ENCODE peak calls at places on chromosomes 16 and 17, in six cellular contexts. S, L, N, J, E and O are unnamed samples. For H3K27me3, the result is how much of the 10 kb centered on the place peaks cover.

GRCh38 chr17:50728881-50729765 is 9.7 kb downstream of the LUC7L3 start:
- DNase-seq in S (no peak), E (no peak), J (no peak), N (no peak), L (no peak), O (no peak)

GRCh38 chr17:72441899-72442298 is 321.1 kb downstream of the SOX9 start:
- DNase-seq in N (no peak), L (no peak), J (no peak), E (no peak), S (no peak), O (no peak)

GRCh38 chr16:48906076-48906475 is 296.1 kb upstream of the N4BP1 start:
- DNase-seq in L (no peak), E (no peak), J (no peak), N (no peak), S (no peak), O (no peak)

GRCh38 chr16:86099326-86099725 is 200.4 kb downstream of the IRF8 start:
- DNase-seq in J (no peak), E (no peak), L (no peak), S (no peak), N (no peak), O (no peak)

GRCh38 chr17:33366998-33367397 is 73.9 kb upstream of the ASIC2 start:
- DNase-seq in N (no peak), L (no peak), E (no peak), S (no peak), J (no peak), O (no peak)

GRCh38 chr17:4678448-4679026 is 25.4 kb downstream of the PELP1 start:
- DNase-seq in N (peak), S (peak), J (peak), L (no peak), E (peak), O (peak)

GRCh38 chr16:15807603-15808009 is 49.2 kb downstream of the MYH11 start:
- DNase-seq in J (peak), S (peak), L (peak), E (peak), N (no peak), O (no peak)

GRCh38 chr17:75063201-75063600 is 16.2 kb downstream of the KCTD2 start:
- DNase-seq in L (no peak), N (no peak), J (no peak), S (no peak), E (no peak), O (no peak)

GRCh38 chr17:19248923-19249574 is 11.9 kb downstream of the EPN2 start:
- DNase-seq in J (peak), N (peak), S (peak), L (no peak), E (peak), O (peak)

GRCh38 chr16:81241706-81242105 is 3.2 kb downstream of the BCO1 start:
- DNase-seq in J (no peak), L (no peak), E (no peak), S (no peak), N (no peak), O (no peak)

GRCh38 chr17:2511138-2511461 is 588 bp downstream of the METTL16 start:
- DNase-seq in J (no peak), L (no peak), E (no peak), S (no peak), N (no peak), O (no peak)

GRCh38 chr16:55698331-55698730 is 42.5 kb downstream of the SLC6A2 start:
- DNase-seq in J (no peak), S (no peak), E (no peak), L (no peak), N (no peak), O (no peak)

GRCh38 chr17:1532836-1533602 is 16.6 kb upstream of the INPP5K start:
- DNase-seq in L (peak), S (no peak), E (no peak), J (no peak), N (no peak), O (no peak)

GRCh38 chr16:19858006-19858653 is 26.5 kb downstream of the GPRC5B start:
- DNase-seq in S (no peak), N (no peak), E (no peak), L (no peak), J (no peak), O (no peak)

GRCh38 chr17:80838381-80839345 is 153.0 kb upstream of the CHMP6 start:
- DNase-seq in S (no peak), E (no peak), J (no peak), N (no peak), L (no peak), O (no peak)

GRCh38 chr16:81718637-81719036 is 60.5 kb upstream of the PLCG2 start:
- DNase-seq in N (no peak), S (no peak), J (no peak), E (no peak), L (no peak), O (no peak)

GRCh38 chr16:87556941-87557459 is 45.3 kb upstream of the JPH3 start:
- DNase-seq in N (no peak), E (no peak), S (no peak), L (no peak), J (peak), O (no peak)

GRCh38 chr17:65527381-65527780 is 34.1 kb downstream of the AXIN2 start:
- DNase-seq in E (no peak), S (no peak), L (no peak), N (no peak), J (no peak), O (no peak)

GRCh38 chr17:39607057-39607850 is 466 bp downstream of the NEUROD2 start:
- DNase-seq in S (no peak), L (peak), E (no peak), J (no peak), N (no peak), O (no peak)

GRCh38 chr16:67312450-67313118 is 14.0 kb downstream of the KCTD19 start:
- DNase-seq in E (no peak), S (no peak), L (no peak), N (no peak), J (peak), O (no peak)

GRCh38 chr16:85902366-85903155 is 3.6 kb downstream of the IRF8 start:
- DNase-seq in E (no peak), S (no peak), L (no peak), J (no peak), N (no peak), O (no peak)

GRCh38 chr16:66832661-66833305 is 2.0 kb upstream of the NAE1 start:
- DNase-seq in N (no peak), L (no peak), E (no peak), S (no peak), J (peak), O (peak)

GRCh38 chr16:2968738-2969544 is at the start of gene PAQR4:
- DNase-seq in E (peak), N (peak), J (peak), S (peak), L (peak), O (peak)

GRCh38 chr16:85554114-85554790 is 58.9 kb upstream of the GSE1 start:
- DNase-seq in S (peak), J (peak), N (peak), E (no peak), L (peak), O (peak)

GRCh38 chr17:9424071-9424640 is 151.5 kb downstream of the STX8 start:
- DNase-seq in L (peak), J (no peak), S (no peak), E (no peak), N (no peak), O (no peak)

GRCh38 chr16:4303973-4304372 is 11.9 kb upstream of the GLIS2 start:
- DNase-seq in J (no peak), L (peak), E (no peak), N (no peak), S (no peak), O (no peak)

GRCh38 chr17:3003401-3004149 is 59.8 kb downstream of the OR1D5 start:
- DNase-seq in S (no peak), L (no peak), E (no peak), N (no peak), J (no peak), O (no peak)

GRCh38 chr16:11572301-11572995 is 14.3 kb downstream of the LITAF start:
- DNase-seq in S (no peak), L (peak), N (no peak), J (no peak), E (no peak), O (no peak)

GRCh38 chr17:3935140-3935542 is 18.9 kb upstream of the P2RX1 start:
- DNase-seq in E (peak), J (peak), L (peak), S (peak), N (peak), O (no peak)

GRCh38 chr16:1494129-1494640 is 1.0 kb downstream of the TELO2 start:
- DNase-seq in E (peak), J (peak), L (peak), S (peak), N (peak), O (peak)

GRCh38 chr16:66289051-66289680 is 77.3 kb upstream of the CDH5 start:
- DNase-seq in L (no peak), J (no peak), E (no peak), N (no peak), S (no peak), O (no peak)

GRCh38 chr17:164536-165235 is 16.8 kb downstream of the DOC2B start:
- DNase-seq in S (peak), E (peak), L (peak), N (peak), J (peak), O (no peak)

GRCh38 chr16:74999208-74999682 is 421 bp downstream of the ZNRF1 start:
- DNase-seq in S (no peak), N (no peak), J (no peak), L (peak), E (no peak), O (no peak)

GRCh38 chr17:77444653-77445029 is 303.9 kb downstream of the SEC14L1 start:
- DNase-seq in L (no peak), S (no peak), N (no peak), J (peak), E (no peak), O (no peak)
- H3K4me3 ChIP-seq in L (no peak), S (no peak), N (no peak), J (no peak), E (no peak), O (no peak)

GRCh38 chr16:24692854-24693253 is 36.6 kb upstream of the TNRC6A start:
- DNase-seq in N (no peak), L (no peak), E (no peak), S (no peak), J (no peak), O (no peak)

GRCh38 chr16:24688359-24688758 is 41.1 kb upstream of the TNRC6A start:
- DNase-seq in S (no peak), L (no peak), N (no peak), J (no peak), E (no peak), O (no peak)

GRCh38 chr16:24686678-24687077 is 42.8 kb upstream of the TNRC6A start:
- DNase-seq in E (no peak), S (no peak), J (no peak), N (no peak), L (peak), O (no peak)

GRCh38 chr16:24685539-24686432 is 43.7 kb upstream of the TNRC6A start:
- DNase-seq in E (no peak), S (peak), N (peak), L (peak), J (peak), O (peak)

DNA sequence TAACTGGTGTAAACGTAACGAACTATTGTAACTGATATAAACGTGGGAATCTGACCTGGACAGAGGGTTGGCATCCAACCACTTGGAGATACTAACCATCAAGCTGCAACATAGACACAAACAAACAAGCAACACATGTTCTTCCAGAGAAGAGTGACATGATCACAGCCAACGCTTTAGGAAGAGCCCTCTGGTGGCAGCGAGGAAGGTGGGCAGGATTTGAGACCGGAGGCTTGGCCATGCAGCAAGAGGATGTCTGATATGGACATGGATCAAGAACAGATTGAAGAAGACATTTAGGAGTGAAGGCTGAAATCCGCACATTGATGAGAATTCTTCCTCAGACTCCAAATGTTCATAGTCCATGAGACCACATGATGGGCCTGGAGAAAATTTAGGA is 40.3 kb upstream of the TNRC6A start:
- DNase-seq in L (peak), S (no peak), J (peak), N (no peak), E (no peak), O (no peak)
- TF ChIP-seq CTCF in L (peak), S (peak), J (peak), N (peak), E (peak), O (peak)

GRCh38 chr16:84260766-84261165 is 21.0 kb upstream of the KCNG4 start:
- DNase-seq in N (no peak), E (no peak), J (no peak), L (no peak), S (no peak), O (no peak)
- H3K27me3 ChIP-seq in N (under half), E (under half), J (under half), L (under half), S (under half), O (under half)

DNA sequence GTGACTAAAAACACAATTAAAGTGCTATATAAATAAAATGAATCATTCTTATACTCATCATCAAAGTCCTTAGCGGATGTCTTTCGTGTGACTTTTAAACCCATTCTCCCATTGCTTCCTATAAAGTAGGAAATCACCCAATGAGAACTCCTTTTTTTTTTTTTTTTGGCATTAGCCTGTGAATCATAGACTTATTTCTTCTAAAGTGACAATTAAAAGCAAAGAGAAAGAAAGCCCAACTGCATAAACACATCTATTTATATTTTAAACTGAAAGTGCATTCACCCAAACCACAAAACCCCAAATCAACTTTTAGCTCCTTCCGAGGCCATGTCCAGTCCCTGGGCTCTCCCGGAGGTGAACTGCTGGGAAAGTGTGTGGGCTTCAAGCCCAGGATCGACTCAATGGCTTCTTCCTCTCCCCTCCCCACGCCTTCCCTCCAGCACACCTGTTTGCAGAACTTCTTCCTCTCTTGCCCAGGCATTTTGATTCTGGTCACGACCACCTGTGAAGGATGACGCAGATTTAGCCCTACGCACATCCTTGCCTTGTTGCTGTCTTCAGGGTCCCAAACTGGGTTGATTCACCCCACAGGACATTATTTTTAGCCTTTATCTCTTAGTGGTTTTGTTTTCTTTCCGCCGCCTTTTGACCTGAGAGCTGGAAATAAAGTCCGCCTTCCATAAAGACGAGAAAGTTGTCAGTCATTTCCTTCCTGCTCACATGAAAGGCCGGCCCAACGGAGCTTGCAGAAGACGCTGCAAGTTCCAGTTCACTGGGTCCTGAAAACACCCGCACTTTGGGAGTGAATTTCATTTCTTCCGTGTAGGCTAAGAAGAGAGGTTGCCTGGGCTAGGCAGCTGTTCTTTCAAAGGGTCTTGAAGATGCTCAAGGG is 166.8 kb downstream of the MAP2K6 start:
- DNase-seq in J (peak), S (no peak), L (peak), E (no peak), N (no peak), O (no peak)
- H3K4me3 ChIP-seq in J (no peak), S (no peak), L (no peak), E (no peak), N (no peak), O (no peak)

DNA sequence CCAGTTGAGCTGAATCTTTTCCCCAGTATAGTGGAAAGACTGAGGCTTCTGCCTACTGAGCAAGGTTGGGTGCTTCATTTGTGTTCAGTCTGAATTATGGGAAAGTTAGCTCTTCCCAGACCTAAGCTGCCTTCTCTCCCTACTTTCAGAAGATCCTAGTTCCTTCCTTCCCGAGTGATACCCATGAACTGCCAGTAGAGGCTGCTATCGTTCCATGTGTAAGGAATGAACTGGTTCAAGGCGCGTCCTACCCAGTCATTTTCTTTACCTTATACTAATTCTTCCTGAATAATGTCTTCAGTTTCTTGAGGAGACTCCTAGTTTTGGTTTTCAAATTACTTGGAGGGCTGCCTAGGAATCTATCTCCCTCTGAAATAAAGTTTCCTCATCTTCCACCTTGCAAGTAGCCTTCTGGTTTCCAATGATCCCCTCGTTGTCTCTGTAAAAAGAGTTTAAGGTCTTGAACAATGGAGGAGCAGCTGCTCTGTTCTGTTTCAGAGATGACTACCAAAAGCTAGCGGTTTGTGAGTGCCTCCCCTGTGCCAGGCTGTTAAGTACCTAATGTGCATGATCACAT is 934 bp upstream of the AOC2 start:
- DNase-seq in L (peak), E (peak), N (peak), S (peak), J (peak), O (no peak)
- TF ChIP-seq CTCF in L (peak), E (peak), N (peak), S (peak), J (peak), O (peak)

GRCh38 chr17:49471769-49472168 is 23.3 kb upstream of the NGFR start:
- DNase-seq in S (no peak), E (no peak), L (no peak), J (no peak), N (no peak), O (no peak)

GRCh38 chr17:49471089-49471683 is 23.9 kb upstream of the NGFR start:
- DNase-seq in J (no peak), E (no peak), N (no peak), L (peak), S (no peak), O (no peak)

GRCh38 chr17:49469831-49470568 is 25.1 kb upstream of the NGFR start:
- DNase-seq in L (peak), E (no peak), S (no peak), J (no peak), N (no peak), O (no peak)

GRCh38 chr17:49473900-49474751 is 21.0 kb upstream of the NGFR start:
- DNase-seq in E (no peak), L (no peak), J (no peak), S (no peak), N (no peak), O (no peak)

GRCh38 chr17:49472527-49472926 is 22.6 kb upstream of the NGFR start:
- DNase-seq in J (no peak), E (no peak), N (no peak), S (no peak), L (no peak), O (no peak)
- H3K27me3 ChIP-seq in J (half or more), E (half or more), N (half or more), S (half or more), L (under half), O (under half)

GRCh38 chr16:51154271-51155171 is 3.5 kb upstream of the SALL1 start:
- DNase-seq in J (no peak), E (no peak), S (no peak), N (no peak), L (peak), O (no peak)
- H3K4me3 ChIP-seq in J (peak), E (peak), S (no peak), N (no peak), L (peak), O (peak)